ENCODE peak calls at places on chromosome 10, in four cellular contexts. B is T-helper 2 cell, E is NCI-H774, X is posterior vena cava. L is an unnamed sample.

GRCh38 chr10:117518246-117518645 is 24.3 kb upstream of the EMX2 start:
- DNase-seq in B (no peak), E (no peak), X (no peak), L (no peak)

GRCh38 chr10:68550747-68551411 is 9.3 kb upstream of the TET1 start:
- DNase-seq in B (peak), E (peak), X (no peak), L (peak)

GRCh38 chr10:33803248-33803647 is 468.8 kb upstream of the NRP1 start:
- DNase-seq in B (no peak), E (no peak), X (no peak), L (no peak)

GRCh38 chr10:69578508-69578991 is 5.3 kb upstream of the NEUROG3 start:
- DNase-seq in B (no peak), E (peak), X (no peak), L (no peak)

GRCh38 chr10:31927597-31928530 is 767 bp downstream of the ARHGAP12 start:
- DNase-seq in B (peak), E (peak), X (peak), L (peak)

GRCh38 chr10:78829570-78829969 is 239.2 kb upstream of the ZMIZ1 start:
- DNase-seq in B (no peak), E (no peak), X (no peak), L (no peak)

GRCh38 chr10:1517684-1518083 is 219.6 kb downstream of the ADARB2 start:
- DNase-seq in B (no peak), E (no peak), X (no peak), L (no peak)

GRCh38 chr10:77588886-77589285 is 48.7 kb downstream of the KCNMA1 start:
- DNase-seq in B (no peak), E (no peak), X (no peak), L (no peak)

GRCh38 chr10:78588194-78588811 is 480.5 kb upstream of the ZMIZ1 start:
- DNase-seq in B (no peak), E (no peak), X (no peak), L (peak)

GRCh38 chr10:95655571-95656290 is 780 bp downstream of the ALDH18A1 start:
- DNase-seq in B (peak), E (no peak), X (no peak), L (no peak)

GRCh38 chr10:105751688-105752087 is 1110.6 kb downstream of the SORCS3 start:
- DNase-seq in B (no peak), E (no peak), X (no peak), L (no peak)

GRCh38 chr10:66349726-66350125 is 576.1 kb upstream of the LRRTM3 start:
- DNase-seq in B (no peak), E (no peak), X (no peak), L (no peak)

GRCh38 chr10:118844731-118845573 is 90.2 kb upstream of the CACUL1 start:
- DNase-seq in B (no peak), E (no peak), X (no peak), L (no peak)

GRCh38 chr10:13882112-13882711 is 295.4 kb downstream of the PRPF18 start:
- DNase-seq in B (no peak), E (no peak), X (no peak), L (peak)

GRCh38 chr10:103281753-103282152 is 4.8 kb downstream of the INA start:
- DNase-seq in B (no peak), E (no peak), X (no peak), L (no peak)

GRCh38 chr10:21265622-21266021 is 259.9 kb downstream of the SKIDA1 start:
- DNase-seq in B (no peak), E (no peak), X (no peak), L (no peak)

GRCh38 chr10:68871731-68872342 is 29.3 kb upstream of the DDX50 start:
- DNase-seq in B (no peak), E (peak), X (no peak), L (peak)

GRCh38 chr10:98349508-98349922 is 65.5 kb downstream of the PYROXD2 start:
- DNase-seq in B (no peak), E (no peak), X (peak), L (peak)

GRCh38 chr10:86709786-86710185 is 41.5 kb downstream of the LDB3 start:
- DNase-seq in B (no peak), E (no peak), X (peak), L (no peak)

GRCh38 chr10:71358292-71358691 is 38.4 kb upstream of the CDH23 start:
- DNase-seq in B (no peak), E (no peak), X (no peak), L (no peak)

GRCh38 chr10:110504111-110504735 is 6.5 kb downstream of the DUSP5 start:
- DNase-seq in B (peak), E (no peak), X (no peak), L (peak)

GRCh38 chr10:110462308-110463095 is 35.2 kb upstream of the DUSP5 start:
- DNase-seq in B (no peak), E (no peak), X (no peak), L (peak)

GRCh38 chr10:86443069-86443468 is 76.5 kb upstream of the GRID1 start:
- DNase-seq in B (no peak), E (no peak), X (no peak), L (no peak)

GRCh38 chr10:93445097-93445960 is 36.8 kb downstream of the MYOF start:
- DNase-seq in B (no peak), E (peak), X (peak), L (peak)

GRCh38 chr10:79502561-79503309 is 9.6 kb upstream of the EIF5AL1 start:
- DNase-seq in B (no peak), E (no peak), X (peak), L (no peak)

GRCh38 chr10:133151528-133151927 is 8.5 kb upstream of the KNDC1 start:
- DNase-seq in B (no peak), E (no peak), X (no peak), L (no peak)